ENCODE peak calls at places on chromosomes 7 and 10, in five cellular contexts. J is midbrain, A is trophoblast cell, T is T follicular helper cell, Q is putamen. V is an unnamed sample.

GRCh38 chr7:119132439-119132838 is 907.9 kb downstream of the ANKRD7 start:
- DNase-seq in J (no peak), A (no peak), T (no peak), Q (no peak), V (no peak)

GRCh38 chr10:72261323-72262018 is 12.3 kb upstream of the DDIT4 start:
- DNase-seq in J (no peak), A (peak), T (no peak), Q (no peak), V (peak)

GRCh38 chr10:125592897-125593296 is 90.1 kb downstream of the TEX36 start:
- DNase-seq in J (no peak), A (no peak), T (no peak), Q (no peak), V (no peak)

GRCh38 chr10:89548673-89549072 is 13.3 kb upstream of the SLC16A12 start:
- DNase-seq in J (no peak), A (no peak), T (no peak), Q (no peak), V (no peak)

GRCh38 chr10:112587709-112588108 is 140.7 kb downstream of the VTI1A start:
- DNase-seq in J (no peak), A (no peak), T (no peak), Q (no peak), V (no peak)

GRCh38 chr10:42149027-42149700 is 489.2 kb downstream of the ZNF33B start:
- DNase-seq in J (no peak), A (no peak), T (no peak), Q (no peak), V (no peak)

GRCh38 chr7:100369105-100369504 is 4.2 kb upstream of the PILRA start:
- DNase-seq in J (peak), A (peak), T (no peak), Q (peak), V (peak)

GRCh38 chr10:127911867-127912257 is 5.0 kb downstream of the PTPRE start:
- DNase-seq in J (no peak), A (no peak), T (no peak), Q (no peak), V (no peak)

GRCh38 chr10:8056891-8057331 is 2.4 kb downstream of the GATA3 start:
- DNase-seq in J (no peak), A (no peak), T (no peak), Q (no peak), V (no peak)

GRCh38 chr7:36747969-36748574 is 23.8 kb upstream of the AOAH start:
- DNase-seq in J (no peak), A (no peak), T (no peak), Q (no peak), V (no peak)

GRCh38 chr7:68622500-68622899 is 975.8 kb upstream of the AUTS2 start:
- DNase-seq in J (no peak), A (no peak), T (no peak), Q (no peak), V (no peak)

GRCh38 chr7:21944616-21945373 is 904 bp downstream of the CDCA7L start:
- DNase-seq in J (no peak), A (peak), T (peak), Q (peak), V (peak)

GRCh38 chr10:66180651-66181318 is 745.1 kb upstream of the LRRTM3 start:
- DNase-seq in J (peak), A (peak), T (no peak), Q (peak), V (no peak)

GRCh38 chr7:100565133-100565571 is 8.5 kb downstream of the SAP25 start:
- DNase-seq in J (no peak), A (peak), T (no peak), Q (no peak), V (no peak)

GRCh38 chr10:127945335-127945734 is 38.4 kb downstream of the PTPRE start:
- DNase-seq in J (no peak), A (peak), T (no peak), Q (no peak), V (peak)

GRCh38 chr7:132145466-132145865 is 430.8 kb downstream of the PLXNA4 start:
- DNase-seq in J (peak), A (peak), T (no peak), Q (peak), V (no peak)

GRCh38 chr7:4151926-4152549 is 530.1 kb upstream of the FOXK1 start:
- DNase-seq in J (no peak), A (no peak), T (no peak), Q (no peak), V (no peak)

GRCh38 chr10:71623098-71623985 is 96.2 kb downstream of the C10orf105 start:
- DNase-seq in J (peak), A (no peak), T (no peak), Q (peak), V (peak)

GRCh38 chr10:111323567-111323966 is 246.7 kb downstream of the ADRA2A start:
- DNase-seq in J (no peak), A (no peak), T (no peak), Q (no peak), V (no peak)

GRCh38 chr7:99165816-99166215 is 21.9 kb upstream of the SMURF1 start:
- DNase-seq in J (no peak), A (no peak), T (no peak), Q (no peak), V (no peak)

GRCh38 chr10:30828680-30829079 is 199.1 kb upstream of the LYZL2 start:
- DNase-seq in J (no peak), A (no peak), T (no peak), Q (no peak), V (no peak)

GRCh38 chr10:11757820-11758463 is 15.8 kb downstream of the ECHDC3 start:
- DNase-seq in J (peak), A (peak), T (peak), Q (peak), V (peak)

GRCh38 chr10:130177250-130177649 is 41.1 kb downstream of the GLRX3 start:
- DNase-seq in J (peak), A (no peak), T (no peak), Q (no peak), V (no peak)

GRCh38 chr7:27392477-27392876 is 149.9 kb downstream of the EVX1 start:
- DNase-seq in J (no peak), A (no peak), T (no peak), Q (no peak), V (no peak)

GRCh38 chr7:158362912-158363905 is 224.4 kb downstream of the PTPRN2 start:
- DNase-seq in J (no peak), A (no peak), T (no peak), Q (no peak), V (no peak)

GRCh38 chr10:24952701-24953349 is 419 bp upstream of the PRTFDC1 start:
- DNase-seq in J (peak), A (no peak), T (peak), Q (peak), V (peak)

GRCh38 chr10:47282005-47282656 is 17.9 kb upstream of the GDF10 start:
- DNase-seq in J (no peak), A (no peak), T (no peak), Q (no peak), V (no peak)

GRCh38 chr7:131327049-131327625 is 539 bp upstream of the MKLN1 start:
- DNase-seq in J (peak), A (peak), T (no peak), Q (peak), V (peak)

GRCh38 chr7:43439631-43440401 is 143.1 kb upstream of the STK17A start:
- DNase-seq in J (peak), A (peak), T (peak), Q (peak), V (peak)

GRCh38 chr7:111829221-111829620 is 266.9 kb upstream of the IMMP2L start:
- DNase-seq in J (no peak), A (no peak), T (no peak), Q (peak), V (no peak)

GRCh38 chr7:106818736-106819135 is 46.3 kb upstream of the PIK3CG start:
- DNase-seq in J (no peak), A (no peak), T (no peak), Q (no peak), V (no peak)

GRCh38 chr7:73560035-73560835 is 2.7 kb upstream of the BCL7B start:
- DNase-seq in J (no peak), A (no peak), T (no peak), Q (no peak), V (no peak)